ENCODE peak calls at places on chromosomes 5 and 9, in nine cellular contexts. One of them, this sample, is unnamed.

GRCh38 chr9:101018391-101018990 is 10.0 kb upstream of the PLPPR1 start:
- DNase-seq in brain pericyte: no peak
- DNase-seq in Kasumi-1: no peak
- DNase-seq in left kidney: no peak
- DNase-seq in mesendoderm: no peak
- DNase-seq in GM04504: no peak
- DNase-seq in EL: no peak
- DNase-seq in amygdala: no peak
- DNase-seq in NCI-H1417: no peak
- DNase-seq in this sample: no peak

GRCh38 chr5:41748631-41749030 is 121.6 kb downstream of the OXCT1 start:
- DNase-seq in brain pericyte: no peak
- DNase-seq in Kasumi-1: no peak
- DNase-seq in left kidney: peak
- DNase-seq in mesendoderm: no peak
- DNase-seq in GM04504: no peak
- DNase-seq in EL: no peak
- DNase-seq in amygdala: no peak
- DNase-seq in NCI-H1417: no peak
- DNase-seq in this sample: no peak

GRCh38 chr9:123033864-123034598 is 564 bp downstream of the GPR21 start:
- DNase-seq in brain pericyte: no peak
- DNase-seq in Kasumi-1: no peak
- DNase-seq in left kidney: no peak
- DNase-seq in mesendoderm: no peak
- DNase-seq in GM04504: no peak
- DNase-seq in EL: no peak
- DNase-seq in amygdala: no peak
- DNase-seq in NCI-H1417: no peak
- DNase-seq in this sample: no peak

GRCh38 chr5:33781286-33781685 is 110.5 kb downstream of the ADAMTS12 start:
- DNase-seq in brain pericyte: no peak
- DNase-seq in Kasumi-1: no peak
- DNase-seq in left kidney: peak
- DNase-seq in mesendoderm: peak
- DNase-seq in GM04504: peak
- DNase-seq in EL: peak
- DNase-seq in amygdala: no peak
- DNase-seq in NCI-H1417: no peak
- DNase-seq in this sample: no peak

GRCh38 chr5:159496773-159497172 is 166.5 kb upstream of the IL12B start:
- DNase-seq in brain pericyte: no peak
- DNase-seq in Kasumi-1: no peak
- DNase-seq in left kidney: no peak
- DNase-seq in mesendoderm: no peak
- DNase-seq in GM04504: no peak
- DNase-seq in EL: no peak
- DNase-seq in amygdala: no peak
- DNase-seq in NCI-H1417: no peak
- DNase-seq in this sample: no peak

GRCh38 chr9:5388026-5388806 is 48.5 kb upstream of the RLN1 start:
- DNase-seq in brain pericyte: no peak
- DNase-seq in Kasumi-1: peak
- DNase-seq in left kidney: no peak
- DNase-seq in mesendoderm: peak
- DNase-seq in GM04504: no peak
- DNase-seq in EL: peak
- DNase-seq in amygdala: no peak
- DNase-seq in NCI-H1417: no peak
- DNase-seq in this sample: no peak

GRCh38 chr5:10301842-10302610 is 5.7 kb downstream of the CMBL start:
- DNase-seq in brain pericyte: no peak
- DNase-seq in Kasumi-1: no peak
- DNase-seq in left kidney: no peak
- DNase-seq in mesendoderm: no peak
- DNase-seq in GM04504: no peak
- DNase-seq in EL: no peak
- DNase-seq in amygdala: peak
- DNase-seq in NCI-H1417: no peak
- DNase-seq in this sample: no peak

GRCh38 chr5:178192244-178192643 is 5.1 kb upstream of the GMCL2 start:
- DNase-seq in brain pericyte: no peak
- DNase-seq in Kasumi-1: no peak
- DNase-seq in left kidney: no peak
- DNase-seq in mesendoderm: no peak
- DNase-seq in GM04504: no peak
- DNase-seq in EL: no peak
- DNase-seq in amygdala: no peak
- DNase-seq in NCI-H1417: no peak
- DNase-seq in this sample: no peak

GRCh38 chr9:5510360-5510931 is at the start of gene PDCD1LG2:
- DNase-seq in brain pericyte: no peak
- DNase-seq in Kasumi-1: no peak
- DNase-seq in left kidney: no peak
- DNase-seq in mesendoderm: no peak
- DNase-seq in GM04504: no peak
- DNase-seq in EL: peak
- DNase-seq in amygdala: no peak
- DNase-seq in NCI-H1417: no peak
- DNase-seq in this sample: peak

GRCh38 chr9:6689893-6690634 is 44.5 kb upstream of the GLDC start:
- DNase-seq in brain pericyte: no peak
- DNase-seq in Kasumi-1: no peak
- DNase-seq in left kidney: no peak
- DNase-seq in mesendoderm: no peak
- DNase-seq in GM04504: no peak
- DNase-seq in EL: no peak
- DNase-seq in amygdala: no peak
- DNase-seq in NCI-H1417: no peak
- DNase-seq in this sample: no peak

GRCh38 chr5:55037046-55037771 is 13.2 kb downstream of the GZMK start:
- DNase-seq in brain pericyte: no peak
- DNase-seq in Kasumi-1: no peak
- DNase-seq in left kidney: no peak
- DNase-seq in mesendoderm: peak
- DNase-seq in GM04504: no peak
- DNase-seq in EL: peak
- DNase-seq in amygdala: no peak
- DNase-seq in NCI-H1417: no peak
- DNase-seq in this sample: peak

GRCh38 chr5:116423091-116423490 is 151.5 kb downstream of the SEMA6A start:
- DNase-seq in brain pericyte: no peak
- DNase-seq in Kasumi-1: no peak
- DNase-seq in left kidney: no peak
- DNase-seq in mesendoderm: no peak
- DNase-seq in GM04504: peak
- DNase-seq in EL: no peak
- DNase-seq in amygdala: no peak
- DNase-seq in NCI-H1417: no peak
- DNase-seq in this sample: no peak

GRCh38 chr9:2991292-2991691 is 147.4 kb upstream of the PUM3 start:
- DNase-seq in brain pericyte: no peak
- DNase-seq in Kasumi-1: no peak
- DNase-seq in left kidney: peak
- DNase-seq in mesendoderm: no peak
- DNase-seq in GM04504: no peak
- DNase-seq in EL: no peak
- DNase-seq in amygdala: no peak
- DNase-seq in NCI-H1417: peak
- DNase-seq in this sample: no peak

GRCh38 chr9:136747161-136748060 is 914 bp downstream of the LCN6 start:
- DNase-seq in brain pericyte: no peak
- DNase-seq in Kasumi-1: no peak
- DNase-seq in left kidney: no peak
- DNase-seq in mesendoderm: no peak
- DNase-seq in GM04504: no peak
- DNase-seq in EL: no peak
- DNase-seq in amygdala: no peak
- DNase-seq in NCI-H1417: no peak
- DNase-seq in this sample: no peak

GRCh38 chr5:72556351-72557146 is 49.3 kb upstream of the ZNF366 start:
- DNase-seq in brain pericyte: no peak
- DNase-seq in Kasumi-1: peak
- DNase-seq in left kidney: peak
- DNase-seq in mesendoderm: peak
- DNase-seq in GM04504: peak
- DNase-seq in EL: peak
- DNase-seq in amygdala: peak
- DNase-seq in NCI-H1417: peak
- DNase-seq in this sample: peak

GRCh38 chr9:18969095-18969494 is 63.9 kb downstream of the SAXO1 start:
- DNase-seq in brain pericyte: no peak
- DNase-seq in Kasumi-1: no peak
- DNase-seq in left kidney: peak
- DNase-seq in mesendoderm: no peak
- DNase-seq in GM04504: no peak
- DNase-seq in EL: no peak
- DNase-seq in amygdala: no peak
- DNase-seq in NCI-H1417: no peak
- DNase-seq in this sample: no peak

GRCh38 chr9:8660383-8660782 is 860.8 kb upstream of the DMAC1 start:
- DNase-seq in brain pericyte: peak
- DNase-seq in Kasumi-1: peak
- DNase-seq in left kidney: peak
- DNase-seq in mesendoderm: no peak
- DNase-seq in GM04504: no peak
- DNase-seq in EL: no peak
- DNase-seq in amygdala: peak
- DNase-seq in NCI-H1417: no peak
- DNase-seq in this sample: peak

GRCh38 chr9:94553029-94553938 is 1.6 kb upstream of the PCAT7 start:
- DNase-seq in brain pericyte: no peak
- DNase-seq in Kasumi-1: no peak
- DNase-seq in left kidney: no peak
- DNase-seq in mesendoderm: peak
- DNase-seq in GM04504: no peak
- DNase-seq in EL: no peak
- DNase-seq in amygdala: no peak
- DNase-seq in NCI-H1417: peak
- DNase-seq in this sample: no peak

GRCh38 chr9:33415152-33416038 is 13.0 kb upstream of the AQP7 start:
- DNase-seq in brain pericyte: no peak
- DNase-seq in Kasumi-1: peak
- DNase-seq in left kidney: peak
- DNase-seq in mesendoderm: peak
- DNase-seq in GM04504: no peak
- DNase-seq in EL: peak
- DNase-seq in amygdala: peak
- DNase-seq in NCI-H1417: peak
- DNase-seq in this sample: peak

GRCh38 chr9:20838218-20838617 is 154.2 kb downstream of the FOCAD start:
- DNase-seq in brain pericyte: no peak
- DNase-seq in Kasumi-1: no peak
- DNase-seq in left kidney: no peak
- DNase-seq in mesendoderm: no peak
- DNase-seq in GM04504: no peak
- DNase-seq in EL: peak
- DNase-seq in amygdala: no peak
- DNase-seq in NCI-H1417: no peak
- DNase-seq in this sample: no peak

GRCh38 chr9:86924206-86924605 is 23.1 kb downstream of the GAS1 start:
- DNase-seq in brain pericyte: no peak
- DNase-seq in Kasumi-1: peak
- DNase-seq in left kidney: no peak
- DNase-seq in mesendoderm: no peak
- DNase-seq in GM04504: peak
- DNase-seq in EL: no peak
- DNase-seq in amygdala: no peak
- DNase-seq in NCI-H1417: no peak
- DNase-seq in this sample: no peak

GRCh38 chr9:106479679-106480078 is 383.3 kb upstream of the ZNF462 start:
- DNase-seq in brain pericyte: no peak
- DNase-seq in Kasumi-1: no peak
- DNase-seq in left kidney: no peak
- DNase-seq in mesendoderm: no peak
- DNase-seq in GM04504: no peak
- DNase-seq in EL: peak
- DNase-seq in amygdala: no peak
- DNase-seq in NCI-H1417: no peak
- DNase-seq in this sample: no peak

GRCh38 chr5:31645420-31646081 is 6.6 kb downstream of the PDZD2 start:
- DNase-seq in brain pericyte: no peak
- DNase-seq in Kasumi-1: no peak
- DNase-seq in left kidney: no peak
- DNase-seq in mesendoderm: no peak
- DNase-seq in GM04504: no peak
- DNase-seq in EL: no peak
- DNase-seq in amygdala: no peak
- DNase-seq in NCI-H1417: peak
- DNase-seq in this sample: no peak

GRCh38 chr5:151141535-151141934 is 16.0 kb downstream of the ANXA6 start:
- DNase-seq in brain pericyte: no peak
- DNase-seq in Kasumi-1: no peak
- DNase-seq in left kidney: peak
- DNase-seq in mesendoderm: no peak
- DNase-seq in GM04504: no peak
- DNase-seq in EL: no peak
- DNase-seq in amygdala: no peak
- DNase-seq in NCI-H1417: no peak
- DNase-seq in this sample: no peak

GRCh38 chr9:78026416-78026815 is 5.2 kb downstream of the GNAQ start:
- DNase-seq in brain pericyte: no peak
- DNase-seq in Kasumi-1: no peak
- DNase-seq in left kidney: no peak
- DNase-seq in mesendoderm: peak
- DNase-seq in GM04504: no peak
- DNase-seq in EL: peak
- DNase-seq in amygdala: no peak
- DNase-seq in NCI-H1417: no peak
- DNase-seq in this sample: peak

GRCh38 chr5:176402684-176403083 is 13.7 kb downstream of the CLTB start:
- DNase-seq in brain pericyte: no peak
- DNase-seq in Kasumi-1: no peak
- DNase-seq in left kidney: peak
- DNase-seq in mesendoderm: no peak
- DNase-seq in GM04504: no peak
- DNase-seq in EL: no peak
- DNase-seq in amygdala: no peak
- DNase-seq in NCI-H1417: no peak
- DNase-seq in this sample: no peak

GRCh38 chr5:16464664-16465543 is 696 bp downstream of the ZNF622 start:
- DNase-seq in brain pericyte: no peak
- DNase-seq in Kasumi-1: peak
- DNase-seq in left kidney: no peak
- DNase-seq in mesendoderm: no peak
- DNase-seq in GM04504: no peak
- DNase-seq in EL: no peak
- DNase-seq in amygdala: no peak
- DNase-seq in NCI-H1417: no peak
- DNase-seq in this sample: peak

GRCh38 chr9:93207860-93208734 is 24.2 kb downstream of the WNK2 start:
- DNase-seq in brain pericyte: no peak
- DNase-seq in Kasumi-1: no peak
- DNase-seq in left kidney: no peak
- DNase-seq in mesendoderm: no peak
- DNase-seq in GM04504: no peak
- DNase-seq in EL: no peak
- DNase-seq in amygdala: no peak
- DNase-seq in NCI-H1417: peak
- DNase-seq in this sample: no peak

GRCh38 chr5:54115768-54116403 is 194.5 kb downstream of the ARL15 start:
- DNase-seq in brain pericyte: no peak
- DNase-seq in Kasumi-1: no peak
- DNase-seq in left kidney: no peak
- DNase-seq in mesendoderm: no peak
- DNase-seq in GM04504: no peak
- DNase-seq in EL: peak
- DNase-seq in amygdala: no peak
- DNase-seq in NCI-H1417: peak
- DNase-seq in this sample: peak